ENCODE peak calls at places on chromosomes 16 and 17, in eight cellular contexts. H, X, O, U, P, A, V and C are unnamed samples.

GRCh38 chr16:2507052-2507678 is 6.6 kb upstream of the ATP6V0C start:
- DNase-seq in A (no peak), V (no peak), X (no peak), U (no peak), H (no peak), O (no peak), P (peak; percentile 65), C (no peak)

GRCh38 chr17:81142301-81143199 is 22.8 kb upstream of the PVALEF start:
- DNase-seq in O (peak; percentile 29), U (peak; percentile 60), V (peak; percentile 50), H (peak; percentile 84), X (peak; percentile 92), A (peak; percentile 77), P (peak; percentile 55), C (peak; percentile 78)

GRCh38 chr16:88770459-88771293 is 14.3 kb downstream of the PIEZO1 start:
- DNase-seq in V (no peak), H (peak; percentile 76), X (peak; percentile 96), A (peak; percentile 98), O (peak; percentile 63), P (no peak), U (no peak), C (peak; percentile 67)

GRCh38 chr16:72897707-72898106 is 150.2 kb downstream of the ZFHX3 start:
- DNase-seq in P (no peak), H (no peak), A (no peak), V (no peak), X (no peak), U (no peak), O (no peak), C (no peak)

GRCh38 chr16:9824191-9824590 is 358.0 kb downstream of the GRIN2A start:
- DNase-seq in V (no peak), U (no peak), P (no peak), A (no peak), O (no peak), X (no peak), H (no peak), C (no peak)

GRCh38 chr17:31425646-31426045 is 34.2 kb downstream of the RAB11FIP4 start:
- DNase-seq in P (no peak), A (no peak), U (no peak), X (peak; percentile 44), H (peak; percentile 65), O (no peak), V (no peak), C (peak; percentile 65)

GRCh38 chr16:85253127-85253941 is 141.1 kb upstream of the CIBAR2 start:
- DNase-seq in U (peak; percentile 61), H (peak; percentile 87), V (peak; percentile 51), A (peak; percentile 45), O (no peak), P (peak; percentile 18), X (peak; percentile 73), C (peak; percentile 86)

GRCh38 chr16:47571711-47572110 is 110.6 kb downstream of the PHKB start:
- DNase-seq in V (no peak), X (no peak), P (no peak), O (no peak), U (no peak), H (no peak), A (no peak), C (no peak)

GRCh38 chr17:64780096-64781012 is 118.2 kb upstream of the SMURF2 start:
- DNase-seq in O (no peak), U (peak; percentile 77), V (peak; percentile 70), A (peak; percentile 52), H (peak; percentile 67), X (peak; percentile 73), P (peak; percentile 65), C (peak; percentile 85)

GRCh38 chr17:12789075-12789975 is at the start of gene ARHGAP44:
- DNase-seq in X (peak; percentile 93), O (no peak), A (peak; percentile 50), V (no peak), U (no peak), P (no peak), H (peak; percentile 87), C (peak; percentile 89)

GRCh38 chr17:5391678-5392077 is 27.8 kb downstream of the NUP88 start:
- DNase-seq in O (no peak), X (no peak), A (no peak), H (no peak), V (no peak), P (no peak), U (no peak), C (no peak)

GRCh38 chr17:35371934-35372333 is 1.5 kb downstream of the SLFN11 start:
- DNase-seq in P (no peak), H (no peak), O (no peak), V (no peak), X (no peak), A (no peak), U (no peak), C (no peak)

GRCh38 chr17:80949451-80950421 is 41.9 kb upstream of the CHMP6 start:
- DNase-seq in A (no peak), P (no peak), O (no peak), H (no peak), X (no peak), U (no peak), V (no peak), C (peak; percentile 47)

GRCh38 chr17:66441012-66441703 is 138.7 kb downstream of the PRKCA start:
- DNase-seq in P (peak; percentile 92), O (no peak), A (no peak), X (no peak), U (no peak), V (no peak), H (no peak), C (no peak)

GRCh38 chr17:61943117-61943516 is 15.3 kb upstream of the INTS2 start:
- DNase-seq in H (no peak), A (no peak), V (no peak), X (no peak), O (no peak), P (no peak), U (no peak), C (no peak)

GRCh38 chr17:80082403-80083135 is 18.8 kb upstream of the GAA start:
- DNase-seq in V (peak; percentile 38), A (peak; percentile 70), P (peak; percentile 57), O (peak; percentile 51), U (peak; percentile 68), X (peak; percentile 89), H (peak; percentile 81), C (peak; percentile 73)

GRCh38 chr16:80260906-80261311 is 279.9 kb upstream of the DYNLRB2 start:
- DNase-seq in O (no peak), X (peak; percentile 13), U (no peak), P (no peak), A (peak; percentile 11), H (no peak), V (no peak), C (no peak)

GRCh38 chr16:67959520-67959919 is 8.9 kb downstream of the SLC12A4 start:
- DNase-seq in U (no peak), P (no peak), V (no peak), X (no peak), A (no peak), H (no peak), O (no peak), C (peak; percentile 88)

GRCh38 chr17:78166416-78166815 is 2.0 kb upstream of the SYNGR2 start:
- DNase-seq in P (peak; percentile 52), H (no peak), V (no peak), A (no peak), X (no peak), U (no peak), O (no peak), C (no peak)

GRCh38 chr17:19727466-19728113 is 11.2 kb upstream of the SLC47A2 start:
- DNase-seq in X (no peak), V (no peak), U (no peak), P (no peak), O (peak; percentile 55), A (no peak), H (no peak), C (peak; percentile 54)

GRCh38 chr16:83727018-83727417 is 80.8 kb upstream of the HSBP1 start:
- DNase-seq in V (no peak), P (no peak), U (no peak), X (no peak), H (no peak), O (peak; percentile 18), A (no peak), C (no peak)

GRCh38 chr17:38702900-38703741 is 2.0 kb upstream of the MLLT6 start:
- DNase-seq in P (peak; percentile 54), O (no peak), X (peak; percentile 55), A (peak; percentile 62), U (peak; percentile 47), V (no peak), H (peak; percentile 28), C (no peak)

GRCh38 chr16:2919511-2920255 is 8.0 kb downstream of the FLYWCH1 start:
- DNase-seq in U (peak; percentile 64), V (peak; percentile 60), O (peak; percentile 34), P (peak; percentile 58), X (peak; percentile 86), A (peak; percentile 74), H (peak; percentile 75), C (peak; percentile 40)

GRCh38 chr17:6286239-6286638 is 148.7 kb downstream of the AIPL1 start:
- DNase-seq in H (no peak), V (no peak), X (no peak), P (no peak), U (no peak), A (peak; percentile 21), O (no peak), C (no peak)

GRCh38 chr17:27226611-27227234 is 67.2 kb upstream of the WSB1 start:
- DNase-seq in A (peak; percentile 50), P (no peak), O (peak; percentile 37), H (no peak), V (no peak), U (no peak), X (no peak), C (no peak)

GRCh38 chr16:11819798-11820197 is 22.7 kb upstream of the ZC3H7A start:
- DNase-seq in U (no peak), X (no peak), O (no peak), A (no peak), V (no peak), H (no peak), P (no peak), C (no peak)

GRCh38 chr16:54326266-54326662 is 39.7 kb upstream of the IRX3 start:
- DNase-seq in H (no peak), A (peak; percentile 67), V (no peak), P (no peak), O (no peak), U (no peak), X (peak; percentile 42), C (no peak)

GRCh38 chr17:8227238-8227581 is 16.8 kb upstream of the AURKB start:
- DNase-seq in A (no peak), X (no peak), V (no peak), O (no peak), H (no peak), P (no peak), U (no peak), C (no peak)

GRCh38 chr16:48607056-48607825 is 2.7 kb downstream of the N4BP1 start:
- DNase-seq in U (no peak), O (no peak), P (no peak), X (no peak), H (no peak), A (no peak), V (no peak), C (no peak)

GRCh38 chr17:2025220-2025621 is at the start of gene RTN4RL1:
- DNase-seq in X (peak; percentile 89), V (peak; percentile 71), H (peak; percentile 72), A (peak; percentile 61), U (peak; percentile 67), P (peak; percentile 29), O (no peak), C (peak; percentile 77)